ENCODE peak calls at places on chromosomes 5 and 9, in six cellular contexts. F, R, T, D, J and I are unnamed samples.

GRCh38 chr9:84404095-84404686 is 63.6 kb upstream of the SLC28A3 start:
- DNase-seq in R (peak; percentile 3), D (peak; percentile 5), T (no peak), F (no peak), J (no peak), I (no peak)

GRCh38 chr9:27496134-27496504 is 28.0 kb upstream of the IFNK start:
- DNase-seq in F (no peak), R (no peak), J (no peak), D (no peak), T (no peak), I (no peak)

GRCh38 chr5:178428341-178429155 is 161.6 kb downstream of the COL23A1 start:
- DNase-seq in R (no peak), T (peak; percentile 18), F (no peak), D (no peak), J (peak; percentile 72), I (no peak)

GRCh38 chr5:593511-593910 is 18.6 kb upstream of the CEP72 start:
- DNase-seq in F (peak; percentile 10), D (no peak), J (peak; percentile 11), R (no peak), T (no peak), I (peak; percentile 49)

GRCh38 chr5:172678902-172679301 is 37.8 kb downstream of the NEURL1B start:
- DNase-seq in D (no peak), F (peak; percentile 69), R (no peak), J (peak; percentile 63), T (peak; percentile 60), I (no peak)

GRCh38 chr9:100352201-100352726 is 478 bp downstream of the TEX10 start:
- DNase-seq in F (no peak), T (peak; percentile 24), R (peak; percentile 35), J (peak; percentile 25), D (no peak), I (peak; percentile 55)

GRCh38 chr5:72187388-72188070 is 80.3 kb downstream of the MAP1B start:
- DNase-seq in T (no peak), R (no peak), J (no peak), F (no peak), D (no peak), I (no peak)

GRCh38 chr9:126701820-126702500 is 88.2 kb downstream of the LMX1B start:
- DNase-seq in T (no peak), R (no peak), J (no peak), D (no peak), F (no peak), I (no peak)

GRCh38 chr5:72160299-72160698 is 53.0 kb downstream of the MAP1B start:
- DNase-seq in J (no peak), D (no peak), F (no peak), T (no peak), R (peak; percentile 87), I (no peak)

GRCh38 chr5:116738270-116738947 is 163.8 kb upstream of the SEMA6A start:
- DNase-seq in R (no peak), D (no peak), J (no peak), F (no peak), T (no peak), I (no peak)

GRCh38 chr5:43044181-43044914 is 4.2 kb upstream of the ANXA2R start:
- DNase-seq in D (no peak), J (no peak), F (no peak), R (peak; percentile 89), T (no peak), I (no peak)

GRCh38 chr9:127162567-127163365 is 40.3 kb upstream of the ANGPTL2 start:
- DNase-seq in T (no peak), J (peak; percentile 11), F (peak; percentile 52), D (no peak), R (no peak), I (no peak)

GRCh38 chr9:33430942-33431341 is 16.5 kb downstream of the AQP3 start:
- DNase-seq in F (no peak), T (no peak), J (no peak), D (no peak), R (no peak), I (no peak)

GRCh38 chr5:59648038-59648831 is 245.3 kb downstream of the PDE4D start:
- DNase-seq in T (no peak), D (no peak), J (no peak), R (no peak), F (no peak), I (no peak)

GRCh38 chr5:122704247-122705036 is 70.4 kb upstream of the SNX2 start:
- DNase-seq in D (peak; percentile 45), R (peak; percentile 39), F (no peak), T (no peak), J (no peak), I (no peak)

GRCh38 chr9:15834541-15834940 is 281.7 kb downstream of the CCDC171 start:
- DNase-seq in R (no peak), D (no peak), T (peak; percentile 33), J (peak; percentile 41), F (no peak), I (no peak)

GRCh38 chr9:137753192-137753765 is 124.3 kb upstream of the CACNA1B start:
- DNase-seq in T (no peak), R (no peak), D (no peak), J (no peak), F (no peak), I (no peak)

GRCh38 chr5:98635631-98636030 is 137.8 kb upstream of the RGMB start:
- DNase-seq in J (no peak), R (peak; percentile 10), F (no peak), T (no peak), D (no peak), I (no peak)

GRCh38 chr5:133260715-133261114 is 208.9 kb downstream of the HSPA4 start:
- DNase-seq in F (no peak), D (no peak), R (no peak), J (no peak), T (no peak), I (no peak)
- H3K4me3 ChIP-seq in F (no peak overlapping the region), D (no peak overlapping the region), R (no peak overlapping the region), J (no peak overlapping the region), T (no peak overlapping the region), I (no peak overlapping the region)

GRCh38 chr9:111965566-111966019 is 69.0 kb downstream of the UGCG start:
- DNase-seq in J (no peak), D (peak; percentile 19), F (no peak), R (no peak), T (no peak), I (no peak)
- TF ChIP-seq CTCF in J (no peak), D (no peak), F (no peak), R (no peak), T (peak; percentile 23), I (no peak)

DNA sequence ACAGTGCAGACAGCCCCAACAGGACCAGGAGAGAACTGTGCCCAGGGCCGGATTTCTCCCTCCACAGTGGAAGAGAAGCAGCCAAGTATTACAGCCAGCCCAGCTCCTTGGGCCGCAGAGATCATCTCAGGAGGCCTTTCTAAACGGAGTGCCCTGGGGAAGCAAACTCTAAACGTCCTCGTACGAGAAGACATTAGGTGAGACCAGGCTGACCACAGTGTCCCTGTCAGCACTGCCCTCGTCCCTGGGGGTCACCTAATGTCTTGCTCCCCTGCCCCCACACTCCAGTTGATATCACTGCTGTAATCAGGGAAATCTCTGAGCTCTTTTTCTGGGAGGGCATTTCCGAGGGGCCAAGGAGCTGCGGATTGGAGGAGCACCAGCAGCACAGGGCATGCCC is 6.5 kb downstream of the QRFP start:
- DNase-seq in J (no peak), D (no peak), T (no peak), F (no peak), R (no peak), I (no peak)
- H3K4me1 ChIP-seq in J (peaks cover 12% of the 10 kb centered on the region), D (no peaks in the 10 kb centered on the region), T (no peaks in the 10 kb centered on the region), F (no peaks in the 10 kb centered on the region), R (no peaks in the 10 kb centered on the region), I (peaks cover 9% of the 10 kb centered on the region)

GRCh38 chr5:139669681-139670368 is 21.7 kb downstream of the CXXC5 start:
- DNase-seq in R (no peak), D (peak; percentile 53), T (peak; percentile 88), F (no peak), J (peak; percentile 37), I (no peak)

GRCh38 chr5:139668064-139668880 is 20.1 kb downstream of the CXXC5 start:
- DNase-seq in J (peak; percentile 49), R (peak; percentile 50), D (no peak), T (peak; percentile 65), F (peak; percentile 65), I (no peak)

GRCh38 chr5:139667730-139668063 is 19.5 kb downstream of the CXXC5 start:
- DNase-seq in F (no peak), R (no peak), T (peak; percentile 27), J (no peak), D (no peak), I (no peak)

GRCh38 chr5:139670369-139671095 is 22.4 kb downstream of the CXXC5 start:
- DNase-seq in D (peak; percentile 45), F (no peak), J (no peak), T (peak; percentile 56), R (peak; percentile 33), I (no peak)

DNA sequence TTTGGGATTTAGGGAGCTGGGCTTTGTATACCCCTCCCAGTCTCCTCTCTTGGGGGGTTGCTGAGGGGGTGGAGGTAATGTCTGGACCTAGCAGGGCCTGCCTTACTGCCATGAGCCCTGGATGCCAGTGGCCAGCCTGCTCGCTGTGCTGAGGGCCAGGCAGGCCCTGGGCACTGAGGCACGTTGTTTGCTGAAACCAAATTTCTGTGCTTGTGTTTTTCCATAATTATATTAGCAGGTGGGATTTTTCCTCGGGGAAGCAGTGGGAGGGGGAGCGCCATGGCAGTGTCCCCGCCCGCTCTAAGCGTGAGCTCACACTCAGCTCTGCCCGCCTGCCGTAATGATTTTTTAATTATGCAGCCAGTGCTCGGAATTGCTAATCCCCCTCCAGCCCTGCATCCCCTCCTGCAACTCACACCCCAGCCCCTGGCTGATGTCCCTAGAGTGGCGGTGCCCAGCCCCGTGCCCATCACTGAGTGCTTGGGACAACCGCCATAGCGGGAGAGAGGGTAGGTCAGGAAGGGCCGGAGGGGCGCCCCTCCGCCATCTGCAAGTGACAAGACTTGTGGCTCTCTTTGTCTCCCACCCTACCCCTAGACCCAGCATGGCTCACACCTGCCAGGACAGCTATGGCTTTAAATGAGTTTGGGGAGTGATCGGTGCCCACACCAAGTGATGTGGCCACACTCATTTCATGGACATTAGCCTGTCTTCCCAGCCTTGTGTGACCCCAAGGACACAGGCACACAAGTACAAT is 21.0 kb downstream of the CXXC5 start:
- DNase-seq in D (no peak), F (no peak), T (peak; percentile 23), R (no peak), J (no peak), I (no peak)
- H3K4me3 ChIP-seq in D (no peak overlapping the region), F (peak overlapping the region; percentile 64), T (no peak overlapping the region), R (no peak overlapping the region), J (peak overlapping the region; percentile 51), I (no peak overlapping the region)

DNA sequence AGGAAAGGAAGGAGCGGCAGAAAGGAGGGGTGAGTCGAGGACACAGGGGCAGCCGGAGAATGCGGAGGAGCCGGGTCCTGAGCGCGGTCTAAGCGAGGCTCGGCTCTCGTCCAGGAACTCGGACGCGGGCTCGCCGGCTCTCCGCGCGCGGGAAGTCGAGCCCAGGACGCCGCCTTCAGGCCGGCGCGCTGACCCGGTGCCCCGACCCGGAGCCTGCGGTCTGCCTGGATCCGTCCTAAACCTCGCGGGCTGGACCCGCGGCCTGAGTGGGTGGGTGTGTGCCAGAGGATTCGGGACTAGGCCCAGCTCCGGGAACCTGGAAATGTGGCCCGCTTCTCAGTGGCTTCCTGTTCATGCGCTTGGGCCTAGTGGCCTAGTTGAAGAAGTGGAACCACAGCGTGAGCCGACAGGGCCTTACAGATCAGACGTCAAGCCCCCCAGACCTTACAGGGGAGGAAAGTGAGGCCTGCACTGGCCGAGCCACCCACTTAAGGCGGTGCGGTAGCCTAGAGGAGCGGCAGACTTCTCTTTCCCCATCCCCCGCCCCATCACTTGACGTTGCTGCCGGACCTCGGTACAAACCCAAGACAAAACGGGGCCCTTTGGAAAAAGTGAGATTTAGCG is 1.2 kb downstream of the CDKN2B-AS1 start:
- DNase-seq in T (peak; percentile 50), J (peak; percentile 46), D (no peak), R (peak; percentile 64), F (peak; percentile 80), I (no peak)
- TF ChIP-seq CTCF in T (peak; percentile 14), J (no peak), D (peak; percentile 52), R (peak; percentile 23), F (no peak), I (no peak)